ENCODE peak calls at places on chromosomes 3 and 15, in five cellular contexts. V is GM23248, Y is left ventricle myocardium inferior, T is psoas muscle, W is breast epithelium. O is an unnamed sample. For H3K4me1, the result is how much of the 10 kb centered on the place peaks cover.

GRCh38 chr3:88321696-88322095 is 171.9 kb downstream of the C3orf38 start:
- DNase-seq in V (no peak), Y (no peak), T (no peak), W (no peak), O (no peak)

GRCh38 chr15:74242296-74242929 is 6.3 kb downstream of the CCDC33 start:
- DNase-seq in V (peak), Y (no peak), T (no peak), W (no peak), O (peak)

GRCh38 chr3:146156801-146157310 is 4.1 kb downstream of the PLOD2 start:
- DNase-seq in V (no peak), Y (no peak), T (no peak), W (no peak), O (no peak)

GRCh38 chr3:138300657-138301056 is 29.0 kb downstream of the NME9 start:
- DNase-seq in V (no peak), Y (no peak), T (peak), W (no peak), O (no peak)

GRCh38 chr3:161405087-161405486 is 33.8 kb upstream of the SPTSSB start:
- DNase-seq in V (no peak), Y (no peak), T (no peak), W (no peak), O (no peak)

GRCh38 chr3:187985636-187986035 is 168.3 kb upstream of the LPP start:
- DNase-seq in V (peak), Y (no peak), T (no peak), W (no peak), O (no peak)

GRCh38 chr15:34049096-34049495 is 10.1 kb upstream of the AVEN start:
- DNase-seq in V (peak), Y (no peak), T (no peak), W (no peak), O (no peak)

GRCh38 chr15:89171136-89172072 is 50.0 kb downstream of the RLBP1 start:
- DNase-seq in V (peak), Y (no peak), T (no peak), W (no peak), O (no peak)

GRCh38 chr15:100729461-100729860 is 127.1 kb downstream of the ASB7 start:
- DNase-seq in V (no peak), Y (no peak), T (no peak), W (no peak), O (no peak)

GRCh38 chr3:10238330-10238995 is 9.8 kb upstream of the TATDN2 start:
- DNase-seq in V (no peak), Y (no peak), T (no peak), W (no peak), O (no peak)

GRCh38 chr15:35123743-35124142 is 38.6 kb upstream of the NANOGP8 start:
- DNase-seq in V (no peak), Y (no peak), T (no peak), W (no peak), O (no peak)

GRCh38 chr15:80207887-80208286 is 44.1 kb downstream of the CTXND1 start:
- DNase-seq in V (peak), Y (no peak), T (no peak), W (no peak), O (no peak)

GRCh38 chr15:71251548-71252035 is 136.3 kb downstream of the THSD4 start:
- DNase-seq in V (no peak), Y (no peak), T (no peak), W (no peak), O (no peak)

GRCh38 chr15:74651251-74651741 is 35.7 kb downstream of the CLK3 start:
- DNase-seq in V (peak), Y (no peak), T (no peak), W (no peak), O (no peak)

GRCh38 chr15:73564255-73564654 is 68.9 kb downstream of the NPTN start:
- DNase-seq in V (peak), Y (no peak), T (no peak), W (peak), O (no peak)

GRCh38 chr15:70923311-70924080 is 30.9 kb downstream of the LRRC49 start:
- DNase-seq in V (no peak), Y (no peak), T (no peak), W (no peak), O (no peak)

GRCh38 chr15:22839046-22839705 is 710 bp downstream of the NIPA2 start:
- DNase-seq in V (peak), Y (no peak), T (no peak), W (no peak), O (no peak)

GRCh38 chr15:64288577-64288976 is 67.4 kb downstream of the CSNK1G1 start:
- DNase-seq in V (peak), Y (no peak), T (no peak), W (no peak), O (no peak)

GRCh38 chr3:111895079-111895478 is 36.0 kb downstream of the PHLDB2 start:
- DNase-seq in V (peak), Y (no peak), T (no peak), W (no peak), O (no peak)

GRCh38 chr15:31471731-31472430 is 145.2 kb downstream of the KLF13 start:
- DNase-seq in V (peak), Y (no peak), T (no peak), W (no peak), O (no peak)

GRCh38 chr3:18222686-18223085 is 202.5 kb downstream of the SATB1 start:
- DNase-seq in V (no peak), Y (no peak), T (no peak), W (no peak), O (no peak)

GRCh38 chr15:44479343-44479742 is 51.9 kb downstream of the CTDSPL2 start:
- DNase-seq in V (no peak), Y (no peak), T (no peak), W (no peak), O (no peak)

DNA sequence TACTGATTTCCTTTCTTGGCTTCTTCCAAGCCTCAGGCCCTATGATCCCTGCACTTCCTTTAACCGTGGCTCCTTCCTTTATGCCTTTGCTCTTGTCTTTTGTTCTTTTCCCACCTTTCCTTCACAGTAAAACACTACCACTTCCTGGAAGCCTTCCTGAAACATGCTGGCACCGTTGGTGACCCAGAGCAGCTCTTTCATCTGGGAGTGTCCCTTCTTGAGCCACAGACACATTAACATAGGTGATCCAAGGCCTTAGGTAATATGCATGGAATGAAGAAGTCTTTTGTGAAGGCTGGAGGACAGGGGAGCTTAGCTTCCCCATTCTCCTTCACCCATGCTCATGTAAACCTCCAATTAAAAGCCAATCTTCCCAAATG is 39.4 kb downstream of the AMOTL2 start:
- DNase-seq in V (no peak), Y (no peak), T (no peak), W (no peak), O (no peak)
- H3K4me1 ChIP-seq in V (half or more), Y (half or more), T (under half), W (under half), O (under half)

GRCh38 chr15:65561934-65562333 is 31.7 kb downstream of the HACD3 start:
- DNase-seq in V (no peak), Y (no peak), T (no peak), W (peak), O (no peak)

GRCh38 chr15:65558997-65559760 is 28.9 kb downstream of the HACD3 start:
- DNase-seq in V (no peak), Y (no peak), T (no peak), W (no peak), O (no peak)

GRCh38 chr15:65559941-65560340 is 29.7 kb downstream of the HACD3 start:
- DNase-seq in V (no peak), Y (no peak), T (no peak), W (no peak), O (no peak)

GRCh38 chr15:65556622-65557021 is 26.4 kb downstream of the HACD3 start:
- DNase-seq in V (no peak), Y (no peak), T (no peak), W (no peak), O (no peak)

DNA sequence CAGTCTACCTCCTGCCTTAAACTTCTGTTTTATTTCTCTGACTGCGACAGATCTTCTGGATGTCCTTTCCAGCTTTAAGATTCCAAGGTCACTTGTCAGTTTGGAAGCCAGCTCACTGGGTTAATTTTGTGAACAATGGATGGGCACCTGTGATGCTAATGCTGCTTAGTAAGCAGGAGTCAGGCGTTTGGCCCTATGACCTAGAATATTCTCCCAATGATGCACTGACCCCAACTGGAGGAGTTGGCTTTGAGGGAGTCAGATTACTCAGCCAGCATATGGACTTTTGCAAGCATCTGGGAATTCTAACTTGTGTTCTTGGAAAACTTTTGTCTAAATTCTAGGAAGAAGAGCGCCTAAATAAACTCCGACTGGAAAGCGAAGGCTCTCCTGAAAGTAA is 28.1 kb downstream of the HACD3 start:
- DNase-seq in V (peak), Y (no peak), T (no peak), W (no peak), O (no peak)
- H3K4me1 ChIP-seq in V (under half), Y (under half), T (under half), W (under half), O (under half)

DNA sequence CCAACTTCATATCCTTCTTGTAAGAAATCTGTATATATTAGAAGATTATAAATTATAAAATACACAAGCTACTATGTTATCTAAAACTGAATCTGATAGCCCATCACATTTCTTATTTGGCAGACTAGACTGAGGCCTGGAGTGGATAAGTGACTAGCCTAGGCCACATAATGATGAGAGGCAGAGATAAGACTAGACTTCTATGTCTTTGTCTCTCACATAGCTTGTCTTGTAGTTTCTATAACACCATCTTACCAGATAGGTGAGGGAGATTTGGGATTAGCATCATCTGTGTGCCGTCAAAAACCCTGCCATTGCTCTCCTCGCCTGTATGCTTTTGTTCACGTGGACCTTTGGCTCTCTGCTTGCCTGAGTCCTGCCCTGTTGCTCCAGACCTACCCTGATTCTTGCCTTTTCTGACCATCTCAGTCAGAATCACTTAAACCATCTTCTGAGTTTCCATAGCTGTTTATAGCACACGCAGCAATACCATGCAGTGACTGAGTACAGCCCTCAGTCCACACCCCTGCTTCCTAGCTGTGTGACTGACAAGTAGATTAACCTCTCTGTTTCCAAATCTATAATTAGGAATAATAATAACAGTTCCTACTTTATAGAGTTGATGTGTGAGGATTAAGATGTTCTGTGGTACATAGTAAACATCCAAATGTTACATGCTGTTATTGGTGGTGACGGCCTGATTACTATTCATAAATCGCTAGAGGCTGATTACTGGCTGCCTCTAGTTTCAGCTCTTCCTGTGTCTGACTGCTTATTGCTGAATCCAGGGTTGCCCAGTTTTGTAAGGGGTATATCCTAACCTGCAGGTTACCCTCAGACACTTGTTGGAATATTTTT is 49.7 kb downstream of the PDE8A start:
- DNase-seq in V (no peak), Y (no peak), T (no peak), W (no peak), O (no peak)
- H3K4me1 ChIP-seq in V (under half), Y (half or more), T (under half), W (under half), O (under half)

GRCh38 chr3:50604628-50605588 is 6.7 kb downstream of the CISH start:
- DNase-seq in V (no peak), Y (peak), T (peak), W (peak), O (no peak)

GRCh38 chr3:50604110-50604621 is 7.4 kb downstream of the CISH start:
- DNase-seq in V (no peak), Y (no peak), T (no peak), W (no peak), O (no peak)

GRCh38 chr3:50606596-50606995 is 5.0 kb downstream of the CISH start:
- DNase-seq in V (no peak), Y (no peak), T (no peak), W (no peak), O (no peak)

GRCh38 chr3:50607271-50608091 is 4.1 kb downstream of the CISH start:
- DNase-seq in V (no peak), Y (no peak), T (peak), W (peak), O (no peak)

GRCh38 chr3:50605901-50606326 is 5.7 kb downstream of the CISH start:
- DNase-seq in V (no peak), Y (no peak), T (peak), W (no peak), O (no peak)
- H3K4me1 ChIP-seq in V (under half), Y (half or more), T (half or more), W (under half), O (half or more)

GRCh38 chr3:29322586-29322985 is 41.7 kb downstream of the RBMS3 start:
- DNase-seq in V (no peak), Y (no peak), T (no peak), W (no peak), O (no peak)

GRCh38 chr3:29317659-29318173 is 36.8 kb downstream of the RBMS3 start:
- DNase-seq in V (no peak), Y (no peak), T (no peak), W (no peak), O (no peak)

GRCh38 chr3:29319262-29319661 is 38.4 kb downstream of the RBMS3 start:
- DNase-seq in V (no peak), Y (no peak), T (no peak), W (no peak), O (no peak)

GRCh38 chr3:29318251-29318650 is 37.4 kb downstream of the RBMS3 start:
- DNase-seq in V (no peak), Y (no peak), T (no peak), W (no peak), O (no peak)

DNA sequence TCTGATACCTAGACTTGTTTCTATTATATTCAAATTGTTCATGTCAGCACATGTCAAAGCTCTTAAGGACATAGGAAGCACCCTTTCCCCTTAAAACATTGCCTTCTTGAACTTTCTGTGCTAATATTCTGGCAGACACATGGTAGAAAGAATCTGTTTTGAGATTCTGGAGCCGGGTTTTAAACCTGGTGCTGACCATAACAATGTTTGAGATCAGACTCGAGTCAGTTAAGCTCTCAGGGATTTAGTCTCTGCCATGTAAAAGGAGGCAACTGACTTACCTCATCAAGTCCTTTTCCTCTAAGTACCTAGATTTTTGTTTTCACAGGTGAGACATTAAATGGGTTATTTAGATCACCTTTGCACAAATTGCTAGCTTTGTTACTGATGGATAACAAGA is 38.9 kb downstream of the RBMS3 start:
- DNase-seq in V (no peak), Y (no peak), T (no peak), W (no peak), O (no peak)
- H3K4me1 ChIP-seq in V (under half), Y (half or more), T (half or more), W (under half), O (under half)

GRCh38 chr3:63972987-63973386 is 50.3 kb downstream of the PSMD6 start:
- DNase-seq in V (no peak), Y (no peak), T (no peak), W (no peak), O (no peak)
- H3K4me1 ChIP-seq in V (half or more), Y (half or more), T (half or more), W (under half), O (half or more)

GRCh38 chr3:11564577-11565001 is 79.1 kb downstream of the VGLL4 start:
- DNase-seq in V (no peak), Y (no peak), T (no peak), W (no peak), O (no peak)
- H3K4me1 ChIP-seq in V (under half), Y (half or more), T (under half), W (under half), O (half or more)

DNA sequence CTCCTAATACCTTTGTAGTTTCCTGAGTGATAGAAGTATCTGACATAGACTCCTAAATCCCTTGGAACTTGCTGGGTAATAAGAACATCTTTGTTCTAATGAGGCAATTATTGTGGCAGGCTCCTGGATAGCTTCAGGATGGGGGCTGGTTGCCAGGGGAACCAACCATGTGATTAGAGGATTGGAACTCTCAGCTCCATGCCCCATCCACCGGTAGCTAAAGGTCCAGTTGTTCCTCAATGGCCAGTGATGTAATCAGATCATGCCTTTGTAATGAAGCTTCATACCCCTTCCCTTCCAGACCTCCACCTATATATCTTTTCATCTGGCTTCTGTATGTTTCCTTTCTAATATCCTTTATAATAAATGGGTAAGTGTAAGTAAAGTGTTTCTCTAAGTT is 221.2 kb upstream of the ALCAM start:
- DNase-seq in V (no peak), Y (no peak), T (no peak), W (no peak), O (no peak)
- H3K4me1 ChIP-seq in V (under half), Y (under half), T (under half), W (under half), O (under half)

GRCh38 chr3:114721864-114722263 is 425.2 kb downstream of the ZBTB20 start:
- DNase-seq in V (no peak), Y (no peak), T (no peak), W (no peak), O (no peak)
- H3K4me1 ChIP-seq in V (under half), Y (under half), T (under half), W (under half), O (under half)

GRCh38 chr15:77225641-77226040 is 154.7 kb upstream of the TSPAN3 start:
- DNase-seq in V (no peak), Y (no peak), T (no peak), W (no peak), O (no peak)

GRCh38 chr15:77221708-77222107 is 150.8 kb upstream of the TSPAN3 start:
- DNase-seq in V (no peak), Y (no peak), T (no peak), W (no peak), O (no peak)

GRCh38 chr15:77224352-77224751 is 153.4 kb upstream of the TSPAN3 start:
- DNase-seq in V (no peak), Y (no peak), T (no peak), W (no peak), O (no peak)

GRCh38 chr15:77226652-77227051 is 155.7 kb upstream of the TSPAN3 start:
- DNase-seq in V (no peak), Y (no peak), T (no peak), W (no peak), O (no peak)

DNA sequence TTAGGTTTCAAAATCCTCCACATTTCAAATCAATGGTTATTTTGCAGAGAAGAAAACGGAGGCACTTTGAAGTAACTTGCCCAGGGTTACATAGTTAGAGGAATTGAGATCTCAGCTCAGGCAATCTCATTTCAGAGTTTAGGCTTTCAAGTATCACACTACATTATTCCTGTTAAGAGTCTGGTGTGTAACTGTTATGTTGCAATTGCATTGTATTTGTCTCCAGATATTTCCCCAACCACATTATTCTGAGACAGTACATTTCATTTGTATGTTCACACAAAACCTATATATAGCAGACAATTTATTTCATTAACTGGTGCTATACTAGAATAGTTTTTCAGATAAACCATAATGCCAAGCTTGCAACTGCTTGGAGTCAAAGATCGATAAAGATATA is 154.2 kb upstream of the TSPAN3 start:
- DNase-seq in V (no peak), Y (no peak), T (no peak), W (no peak), O (no peak)
- H3K4me1 ChIP-seq in V (under half), Y (under half), T (under half), W (under half), O (under half)

O was measured in thoracic aorta.